ENCODE peak calls at places on chromosome 1, in seven cellular contexts. U is stimulated activated CD4-positive, alpha-beta T cell treated with anti-CD3 and anti-CD28 coated beads, Interleukin-4, amount 100 ng/mL, for 24 hours; V is activated CD4-positive, alpha-beta T cell treated with anti-CD3 and anti-CD28 coated beads, Interleukin-2, amount 50 U/mL, for 1 hour; C is DMS153; N is epithelial cell of prostate; G is kidney tubule cell; Z is effector CD8-positive, alpha-beta T cell. A is an unnamed sample.

GRCh38 chr1:96721053-96721381 is 567 bp upstream of the PTBP2 start:
- DNase-seq in U (no peak), V (no peak), C (no peak), N (no peak), G (no peak), Z (no peak), A (no peak)

GRCh38 chr1:60828944-60829343 is 253.4 kb upstream of the NFIA start:
- DNase-seq in U (no peak), V (no peak), C (no peak), N (no peak), G (no peak), Z (no peak), A (no peak)

GRCh38 chr1:207407655-207408256 is 46.4 kb upstream of the CR2 start:
- DNase-seq in U (no peak), V (no peak), C (no peak), N (peak; percentile 34), G (no peak), Z (no peak), A (no peak)

GRCh38 chr1:204450461-204451257 is 39.0 kb upstream of the PPP1R15B start:
- DNase-seq in U (no peak), V (no peak), C (no peak), N (no peak), G (peak; percentile 21), Z (no peak), A (peak; percentile 37)

GRCh38 chr1:110581637-110582036 is 24.5 kb downstream of the KCNA2 start:
- DNase-seq in U (no peak), V (no peak), C (no peak), N (no peak), G (no peak), Z (no peak), A (peak; percentile 82)

GRCh38 chr1:3595949-3596348 is 15.4 kb downstream of the MEGF6 start:
- DNase-seq in U (no peak), V (no peak), C (no peak), N (no peak), G (no peak), Z (no peak), A (no peak)

GRCh38 chr1:188295157-188295556 is 1466.4 kb downstream of the PLA2G4A start:
- DNase-seq in U (no peak), V (no peak), C (no peak), N (no peak), G (peak; percentile 79), Z (no peak), A (no peak)

GRCh38 chr1:9723068-9723805 is 71.7 kb downstream of the PIK3CD start:
- DNase-seq in U (no peak), V (no peak), C (no peak), N (no peak), G (no peak), Z (no peak), A (no peak)

GRCh38 chr1:174239541-174239940 is 80.2 kb downstream of the RABGAP1L start:
- DNase-seq in U (no peak), V (no peak), C (no peak), N (no peak), G (peak; percentile 16), Z (no peak), A (no peak)

GRCh38 chr1:201460783-201461182 is 8.2 kb downstream of the PHLDA3 start:
- DNase-seq in U (no peak), V (no peak), C (no peak), N (no peak), G (no peak), Z (no peak), A (no peak)

GRCh38 chr1:144551543-144552424 is 40.9 kb upstream of the PPIAL4F start:
- DNase-seq in U (peak; percentile 87), V (peak; percentile 62), C (peak; percentile 64), N (peak; percentile 92), G (peak; percentile 98), Z (peak; percentile 38), A (peak; percentile 98)

GRCh38 chr1:220013497-220013896 is 32.8 kb downstream of the EPRS1 start:
- DNase-seq in U (no peak), V (no peak), C (no peak), N (no peak), G (peak; percentile 19), Z (no peak), A (no peak)

GRCh38 chr1:60108223-60108622 is 34.7 kb upstream of the C1orf87 start:
- DNase-seq in U (no peak), V (no peak), C (no peak), N (no peak), G (peak; percentile 74), Z (no peak), A (no peak)

GRCh38 chr1:223299553-223299952 is 64.4 kb downstream of the SUSD4 start:
- DNase-seq in U (no peak), V (no peak), C (no peak), N (no peak), G (peak; percentile 4), Z (no peak), A (no peak)

GRCh38 chr1:173411835-173412742 is 65.0 kb upstream of the PRDX6 start:
- DNase-seq in U (no peak), V (no peak), C (no peak), N (no peak), G (peak; percentile 49), Z (no peak), A (no peak)

GRCh38 chr1:97061604-97062003 is 340.0 kb downstream of the PTBP2 start:
- DNase-seq in U (no peak), V (no peak), C (no peak), N (no peak), G (no peak), Z (no peak), A (no peak)

GRCh38 chr1:231557898-231558710 is 29.6 kb downstream of the TSNAX start:
- DNase-seq in U (no peak), V (no peak), C (no peak), N (no peak), G (peak; percentile 17), Z (no peak), A (peak; percentile 2)

GRCh38 chr1:116356673-116357072 is 16.4 kb upstream of the ATP1A1 start:
- DNase-seq in U (no peak), V (no peak), C (no peak), N (no peak), G (no peak), Z (no peak), A (no peak)

GRCh38 chr1:161491472-161491871 is 13.8 kb upstream of the FCGR2A start:
- DNase-seq in U (no peak), V (no peak), C (no peak), N (no peak), G (no peak), Z (no peak), A (no peak)

GRCh38 chr1:211280910-211281309 is 21.7 kb downstream of the RCOR3 start:
- DNase-seq in U (no peak), V (no peak), C (no peak), N (no peak), G (no peak), Z (no peak), A (no peak)

GRCh38 chr1:156502749-156503671 is 2.4 kb upstream of the MEF2D start:
- DNase-seq in U (no peak), V (no peak), C (peak; percentile 48), N (peak; percentile 68), G (peak; percentile 96), Z (no peak), A (peak; percentile 93)

GRCh38 chr1:152926091-152926490 is 17.7 kb downstream of the IVL start:
- DNase-seq in U (no peak), V (no peak), C (no peak), N (no peak), G (peak; percentile 54), Z (no peak), A (no peak)

GRCh38 chr1:154304664-154305337 is 16.1 kb upstream of the AQP10 start:
- DNase-seq in U (peak; percentile 63), V (no peak), C (no peak), N (no peak), G (peak; percentile 88), Z (no peak), A (no peak)

GRCh38 chr1:207993477-207994445 is 82.8 kb upstream of the CD34 start:
- DNase-seq in U (no peak), V (no peak), C (no peak), N (no peak), G (no peak), Z (no peak), A (peak; percentile 47)

GRCh38 chr1:39269791-39270342 is 65.4 kb downstream of the MACF1 start:
- DNase-seq in U (no peak), V (no peak), C (peak; percentile 47), N (no peak), G (no peak), Z (no peak), A (peak; percentile 19)

GRCh38 chr1:67614511-67614934 is 70.5 kb upstream of the GADD45A start:
- DNase-seq in U (no peak), V (no peak), C (no peak), N (no peak), G (no peak), Z (no peak), A (no peak)

GRCh38 chr1:41780322-41780721 is 138.4 kb downstream of the HIVEP3 start:
- DNase-seq in U (no peak), V (no peak), C (no peak), N (no peak), G (no peak), Z (no peak), A (peak; percentile 13)

GRCh38 chr1:115977481-115978258 is 1.4 kb downstream of the SLC22A15 start:
- DNase-seq in U (no peak), V (no peak), C (no peak), N (peak; percentile 84), G (peak; percentile 92), Z (no peak), A (peak; percentile 6)

GRCh38 chr1:163131981-163132380 is 62.8 kb downstream of the RGS4 start:
- DNase-seq in U (no peak), V (no peak), C (no peak), N (no peak), G (no peak), Z (no peak), A (peak; percentile 46)

GRCh38 chr1:61254629-61255323 is 172.4 kb downstream of the NFIA start:
- DNase-seq in U (no peak), V (no peak), C (no peak), N (no peak), G (peak; percentile 6), Z (no peak), A (no peak)

GRCh38 chr1:244952940-244953339 is 88.6 kb upstream of the HNRNPU start:
- DNase-seq in U (no peak), V (no peak), C (no peak), N (peak; percentile 76), G (peak; percentile 80), Z (no peak), A (no peak)